ENCODE peak calls at places on chromosomes 7 and 10, in six cellular contexts. R is sigmoid colon, S is GM12892, L is HEK293T, J is kidney glomerular epithelial cell, W is anterior cingulate cortex. I is an unnamed sample.

GRCh38 chr7:125934539-125934938 is 1004.9 kb upstream of the POT1 start:
- DNase-seq in R (no peak), S (no peak), L (no peak), J (no peak), W (no peak), I (no peak)

GRCh38 chr7:133742709-133743538 is 384.2 kb upstream of the LRGUK start:
- DNase-seq in R (no peak), S (no peak), L (peak; percentile 17), J (no peak), W (no peak), I (no peak)

GRCh38 chr7:80277434-80278427 is 143.1 kb downstream of the GNAI1 start:
- DNase-seq in R (no peak), S (no peak), L (peak; percentile 35), J (peak; percentile 82), W (no peak), I (no peak)

GRCh38 chr10:49164587-49165188 is 23.5 kb downstream of the TMEM273 start:
- DNase-seq in R (no peak), S (peak; percentile 39), L (peak; percentile 45), J (no peak), W (no peak), I (no peak)

GRCh38 chr7:6116216-6116615 is 85.0 kb downstream of the ANKRD61 start:
- DNase-seq in R (no peak), S (no peak), L (no peak), J (no peak), W (no peak), I (no peak)

GRCh38 chr7:24290004-24290641 is 6.1 kb downstream of the NPY start:
- DNase-seq in R (no peak), S (peak; percentile 34), L (peak; percentile 70), J (peak; percentile 50), W (no peak), I (peak; percentile 63)

GRCh38 chr10:72069751-72070501 is 18.4 kb downstream of the SPOCK2 start:
- DNase-seq in R (no peak), S (no peak), L (peak; percentile 56), J (no peak), W (no peak), I (no peak)

GRCh38 chr10:76388321-76388720 is 956.9 kb downstream of the LRMDA start:
- DNase-seq in R (no peak), S (no peak), L (no peak), J (no peak), W (no peak), I (no peak)

GRCh38 chr7:7662527-7662926 is 22.0 kb downstream of the UMAD1 start:
- DNase-seq in R (no peak), S (no peak), L (no peak), J (no peak), W (no peak), I (no peak)

GRCh38 chr7:26156454-26157365 is 4.7 kb downstream of the NFE2L3 start:
- DNase-seq in R (no peak), S (no peak), L (no peak), J (peak; percentile 98), W (no peak), I (peak; percentile 74)

GRCh38 chr7:28036748-28037147 is 143.8 kb downstream of the JAZF1 start:
- DNase-seq in R (no peak), S (no peak), L (no peak), J (peak; percentile 27), W (no peak), I (no peak)